ENCODE peak calls at places on chromosomes 16 and 17, in four cellular contexts. One of them, this sample, is unnamed. For H3K27me3, the result is how much of the 10 kb centered on the place peaks cover.

GRCh38 chr17:66673668-66674276 is 161.1 kb upstream of the CACNG5 start:
- DNase-seq in CD4-positive, alpha-beta T cell: peak
- DNase-seq in stomach: peak
- DNase-seq in neuronal stem cell: peak
- DNase-seq in this sample: peak

GRCh38 chr16:81748476-81749198 is 30.5 kb upstream of the PLCG2 start:
- DNase-seq in CD4-positive, alpha-beta T cell: no peak
- DNase-seq in neuronal stem cell: no peak
- DNase-seq in stomach: no peak
- DNase-seq in this sample: no peak

GRCh38 chr16:80618862-80619648 is 78.3 kb downstream of the DYNLRB2 start:
- DNase-seq in CD4-positive, alpha-beta T cell: no peak
- DNase-seq in neuronal stem cell: no peak
- DNase-seq in stomach: no peak
- DNase-seq in this sample: no peak

GRCh38 chr17:6752068-6752909 is 3.6 kb upstream of the XAF1 start:
- DNase-seq in CD4-positive, alpha-beta T cell: no peak
- DNase-seq in stomach: no peak
- DNase-seq in neuronal stem cell: no peak
- DNase-seq in this sample: no peak

GRCh38 chr17:66494023-66494803 is 191.8 kb downstream of the PRKCA start:
- DNase-seq in CD4-positive, alpha-beta T cell: no peak
- DNase-seq in neuronal stem cell: no peak
- DNase-seq in stomach: no peak
- DNase-seq in this sample: no peak

GRCh38 chr16:59971264-59971663 is 1237.1 kb upstream of the GOT2 start:
- DNase-seq in CD4-positive, alpha-beta T cell: no peak
- DNase-seq in neuronal stem cell: no peak
- DNase-seq in stomach: no peak
- DNase-seq in this sample: no peak

GRCh38 chr17:19019041-19019941 is 14.7 kb upstream of the FAM83G start:
- DNase-seq in neuronal stem cell: no peak
- DNase-seq in stomach: no peak
- DNase-seq in CD4-positive, alpha-beta T cell: no peak
- DNase-seq in this sample: no peak

GRCh38 chr16:68893710-68894705 is 50.7 kb downstream of the TANGO6 start:
- DNase-seq in stomach: no peak
- DNase-seq in neuronal stem cell: peak
- DNase-seq in CD4-positive, alpha-beta T cell: no peak
- DNase-seq in this sample: peak

GRCh38 chr17:64491034-64491860 is 5.6 kb downstream of the POLG2 start:
- DNase-seq in neuronal stem cell: no peak
- DNase-seq in CD4-positive, alpha-beta T cell: peak
- DNase-seq in stomach: no peak
- DNase-seq in this sample: no peak

GRCh38 chr17:59311051-59311468 is 20.4 kb upstream of the YPEL2 start:
- DNase-seq in neuronal stem cell: peak
- DNase-seq in stomach: peak
- DNase-seq in CD4-positive, alpha-beta T cell: no peak
- DNase-seq in this sample: peak

GRCh38 chr17:33732116-33732515 is 439.0 kb upstream of the ASIC2 start:
- DNase-seq in stomach: no peak
- DNase-seq in CD4-positive, alpha-beta T cell: no peak
- DNase-seq in neuronal stem cell: peak
- DNase-seq in this sample: no peak

GRCh38 chr16:77805403-77805802 is 17.0 kb downstream of the VAT1L start:
- DNase-seq in stomach: no peak
- DNase-seq in neuronal stem cell: no peak
- DNase-seq in CD4-positive, alpha-beta T cell: no peak
- DNase-seq in this sample: no peak

GRCh38 chr16:74999683-75000480 is 1.1 kb downstream of the ZNRF1 start:
- DNase-seq in neuronal stem cell: no peak
- DNase-seq in CD4-positive, alpha-beta T cell: peak
- DNase-seq in stomach: peak
- DNase-seq in this sample: no peak

GRCh38 chr17:38606646-38607611 is 1.2 kb upstream of the SRCIN1 start:
- DNase-seq in CD4-positive, alpha-beta T cell: no peak
- DNase-seq in stomach: peak
- DNase-seq in neuronal stem cell: no peak
- DNase-seq in this sample: no peak

GRCh38 chr16:27315333-27316037 is 1.7 kb downstream of the IL4R start:
- DNase-seq in CD4-positive, alpha-beta T cell: peak
- DNase-seq in neuronal stem cell: no peak
- DNase-seq in stomach: peak
- DNase-seq in this sample: no peak

GRCh38 chr17:9628509-9628908 is 16.8 kb upstream of the USP43 start:
- DNase-seq in CD4-positive, alpha-beta T cell: no peak
- DNase-seq in neuronal stem cell: no peak
- DNase-seq in stomach: no peak
- DNase-seq in this sample: no peak

GRCh38 chr17:70552230-70552981 is 383.1 kb downstream of the KCNJ2 start:
- DNase-seq in CD4-positive, alpha-beta T cell: no peak
- DNase-seq in stomach: no peak
- DNase-seq in neuronal stem cell: peak
- DNase-seq in this sample: peak

GRCh38 chr17:45092932-45093430 is 31.9 kb downstream of the NMT1 start:
- DNase-seq in CD4-positive, alpha-beta T cell: no peak
- DNase-seq in stomach: peak
- DNase-seq in neuronal stem cell: no peak
- DNase-seq in this sample: no peak

GRCh38 chr17:71764507-71764906 is 356.3 kb upstream of the SOX9 start:
- DNase-seq in CD4-positive, alpha-beta T cell: no peak
- DNase-seq in neuronal stem cell: peak
- DNase-seq in stomach: no peak
- DNase-seq in this sample: peak

DNA sequence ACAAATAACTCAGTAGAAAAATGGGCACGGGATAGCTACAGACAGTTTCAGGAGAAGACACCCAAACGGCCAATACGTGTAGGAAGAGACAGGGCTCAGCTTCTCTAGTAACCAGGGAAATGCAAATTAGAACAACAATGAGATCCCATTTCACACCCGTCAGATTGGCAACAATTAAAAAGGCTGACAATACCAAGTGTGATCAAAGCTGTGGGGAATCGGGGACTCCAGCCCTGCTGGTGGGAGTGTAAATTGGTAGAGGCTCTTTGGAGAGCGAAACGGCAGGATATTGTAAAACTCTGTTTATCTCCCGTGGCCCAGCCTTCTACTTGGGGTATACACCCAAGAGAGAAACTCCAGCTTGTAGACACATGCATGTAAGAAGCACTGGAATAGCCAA is 27.6 kb downstream of the MYBBP1A start:
- DNase-seq in CD4-positive, alpha-beta T cell: no peak
- DNase-seq in neuronal stem cell: no peak
- DNase-seq in stomach: no peak
- DNase-seq in this sample: no peak
- H3K27me3 ChIP-seq in CD4-positive, alpha-beta T cell: under half
- H3K27me3 ChIP-seq in neuronal stem cell: under half
- H3K27me3 ChIP-seq in stomach: under half
- H3K27me3 ChIP-seq in this sample: under half

GRCh38 chr17:77883213-77883650 is 75.3 kb upstream of the TNRC6C start:
- DNase-seq in CD4-positive, alpha-beta T cell: no peak
- DNase-seq in neuronal stem cell: no peak
- DNase-seq in stomach: no peak
- DNase-seq in this sample: no peak
- H3K27me3 ChIP-seq in CD4-positive, alpha-beta T cell: under half
- H3K27me3 ChIP-seq in neuronal stem cell: under half
- H3K27me3 ChIP-seq in stomach: under half
- H3K27me3 ChIP-seq in this sample: under half

DNA sequence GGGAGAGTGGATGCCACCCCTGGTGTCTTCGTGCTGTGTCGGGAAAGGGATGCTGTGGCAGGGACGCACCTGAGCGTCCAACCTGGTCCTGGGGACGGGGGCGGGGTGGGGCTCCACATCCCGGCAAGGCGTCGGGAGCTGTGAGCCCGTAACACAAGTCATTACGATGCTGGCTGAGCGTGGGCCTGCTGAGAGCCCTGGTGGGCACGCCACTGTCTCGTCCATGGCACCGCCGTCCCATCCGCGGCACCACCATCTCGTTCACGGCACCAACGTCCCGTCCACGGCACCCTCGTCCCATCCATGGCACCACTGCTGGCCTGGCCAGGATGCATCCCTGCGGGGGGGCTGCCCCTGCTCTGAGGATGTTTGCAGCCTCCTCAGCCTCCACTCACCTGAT is 24.1 kb upstream of the GNG13 start:
- DNase-seq in stomach: no peak
- DNase-seq in CD4-positive, alpha-beta T cell: no peak
- DNase-seq in neuronal stem cell: no peak
- DNase-seq in this sample: no peak
- H3K27me3 ChIP-seq in stomach: under half
- H3K27me3 ChIP-seq in CD4-positive, alpha-beta T cell: under half
- H3K27me3 ChIP-seq in neuronal stem cell: under half
- H3K27me3 ChIP-seq in this sample: under half

DNA sequence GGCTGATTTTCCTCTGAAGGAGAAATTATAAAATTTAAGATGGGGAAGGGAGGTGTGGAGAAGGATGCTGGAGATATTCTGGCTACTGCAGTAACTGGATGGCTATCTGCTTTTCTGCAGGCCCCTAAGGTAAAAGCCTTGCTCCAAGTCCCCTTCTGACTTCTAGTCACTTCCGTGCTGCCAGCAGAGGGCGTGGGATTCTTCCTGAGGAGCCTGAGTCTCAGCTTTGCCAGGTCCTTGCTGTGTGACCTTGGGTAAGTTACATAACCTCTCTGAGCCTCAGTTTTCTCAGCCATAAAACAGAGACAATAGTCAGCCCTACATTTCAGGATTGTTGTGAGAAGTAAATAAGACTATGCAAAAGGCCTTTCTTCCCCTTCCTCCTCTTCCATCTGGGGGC is 24.3 kb upstream of the TMEM220 start:
- DNase-seq in neuronal stem cell: no peak
- DNase-seq in stomach: peak
- DNase-seq in CD4-positive, alpha-beta T cell: no peak
- DNase-seq in this sample: no peak
- H3K27me3 ChIP-seq in neuronal stem cell: under half
- H3K27me3 ChIP-seq in stomach: under half
- H3K27me3 ChIP-seq in CD4-positive, alpha-beta T cell: under half
- H3K27me3 ChIP-seq in this sample: under half

GRCh38 chr17:68840073-68840472 is 115.1 kb downstream of the ABCA8 start:
- DNase-seq in neuronal stem cell: no peak
- DNase-seq in CD4-positive, alpha-beta T cell: no peak
- DNase-seq in stomach: no peak
- DNase-seq in this sample: no peak
- H3K27me3 ChIP-seq in neuronal stem cell: under half
- H3K27me3 ChIP-seq in CD4-positive, alpha-beta T cell: under half
- H3K27me3 ChIP-seq in stomach: under half
- H3K27me3 ChIP-seq in this sample: under half

DNA sequence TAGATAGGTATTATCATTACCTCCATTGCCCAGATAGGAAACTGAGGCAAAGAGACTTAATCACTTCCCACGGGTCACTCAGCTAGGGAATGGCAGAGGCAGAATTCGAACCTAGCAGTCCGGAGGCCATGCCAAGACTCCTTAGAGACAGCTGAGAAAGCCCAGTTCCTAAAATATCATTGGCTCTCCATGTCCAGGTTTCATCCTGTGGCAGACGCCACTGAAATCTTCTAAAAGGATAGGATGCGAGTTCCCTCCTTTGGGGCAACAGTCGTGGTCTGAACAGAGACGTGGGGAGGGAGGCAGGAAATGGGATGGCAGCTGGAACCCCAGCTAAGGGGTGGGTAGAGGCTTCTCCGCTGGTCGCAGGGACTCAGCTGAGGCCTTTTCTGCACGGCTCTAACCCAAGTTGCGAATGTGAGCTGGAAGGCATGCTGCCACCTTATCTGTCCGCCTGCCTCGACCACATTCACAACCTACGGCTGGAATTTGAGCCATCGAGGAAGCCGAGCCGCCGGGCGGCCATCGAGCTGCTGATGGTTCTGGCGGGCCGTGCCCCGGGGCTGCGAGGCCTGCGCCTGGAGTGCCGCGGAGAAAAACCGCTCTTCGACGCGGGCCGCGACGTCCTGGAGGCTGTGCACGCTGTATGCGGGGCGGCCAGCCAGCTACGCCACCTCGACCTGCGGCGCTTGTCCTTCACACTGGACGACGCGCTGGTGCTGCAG is 1.9 kb upstream of the HSF4 start:
- DNase-seq in neuronal stem cell: no peak
- DNase-seq in stomach: no peak
- DNase-seq in CD4-positive, alpha-beta T cell: no peak
- DNase-seq in this sample: no peak
- H3K27me3 ChIP-seq in neuronal stem cell: half or more
- H3K27me3 ChIP-seq in stomach: under half
- H3K27me3 ChIP-seq in CD4-positive, alpha-beta T cell: half or more
- H3K27me3 ChIP-seq in this sample: half or more

DNA sequence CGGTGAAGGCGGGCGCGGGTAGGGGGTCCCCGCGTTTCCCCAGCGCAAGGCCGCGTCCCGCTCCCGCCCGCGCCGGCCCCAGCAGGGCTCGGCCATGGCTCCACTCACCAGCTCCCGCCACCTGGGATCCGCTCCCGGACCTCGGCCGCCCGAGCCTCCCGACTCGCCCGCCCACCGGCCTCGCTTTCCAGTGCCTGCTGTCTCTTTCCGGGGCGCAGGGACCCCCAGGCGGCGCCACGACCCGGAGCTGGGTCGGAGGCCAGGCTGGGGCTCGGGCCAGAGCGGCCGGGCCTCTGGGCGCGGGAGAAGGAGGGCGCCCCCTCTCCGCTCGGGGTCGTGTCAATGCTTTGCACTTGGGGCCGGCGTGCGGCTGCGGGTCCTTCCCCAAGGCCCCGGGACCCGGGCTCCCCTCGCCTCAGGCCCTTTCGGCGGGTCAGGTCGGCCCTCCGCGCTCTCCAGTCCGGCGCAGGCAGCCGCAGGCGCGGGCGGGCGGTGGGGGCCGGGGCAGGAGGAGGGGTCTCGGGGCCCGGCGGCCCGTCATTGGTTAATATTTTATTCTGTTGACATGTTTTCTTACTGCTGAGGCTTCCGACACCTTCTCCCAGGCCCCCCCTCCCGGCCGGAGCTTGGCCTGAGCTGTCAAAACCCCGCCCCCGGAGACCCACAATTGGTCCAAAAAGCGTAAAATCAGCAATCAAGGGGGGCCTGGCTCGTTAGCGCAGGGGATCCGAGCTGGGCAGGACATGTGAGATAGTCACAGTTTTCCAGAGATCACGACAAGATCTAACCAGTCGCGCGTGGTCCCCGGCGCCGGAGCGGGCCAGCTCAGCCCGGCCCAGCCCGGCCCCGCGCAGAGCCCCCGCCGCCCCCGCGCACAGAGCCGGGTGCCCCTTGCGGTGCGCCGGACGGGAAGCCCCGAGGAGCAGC is at the start of gene TBX2:
- DNase-seq in stomach: peak
- DNase-seq in CD4-positive, alpha-beta T cell: no peak
- DNase-seq in neuronal stem cell: no peak
- DNase-seq in this sample: no peak
- H3K27me3 ChIP-seq in stomach: half or more
- H3K27me3 ChIP-seq in CD4-positive, alpha-beta T cell: half or more
- H3K27me3 ChIP-seq in neuronal stem cell: half or more
- H3K27me3 ChIP-seq in this sample: half or more